ENCODE peak calls at places on chromosome 12, in four cellular contexts. One of them, this sample, is unnamed.

GRCh38 chr12:73301530-73301929 is 1029.4 kb downstream of the TRHDE start:
- DNase-seq in NCI-H187 treated with DMSO at 0.1 percent for 48 hours: no peak
- DNase-seq in AG09309: no peak
- DNase-seq in ELF-1: no peak
- DNase-seq in this sample: no peak

GRCh38 chr12:117097159-117097558 is 2.1 kb downstream of the TESC start:
- DNase-seq in NCI-H187 treated with DMSO at 0.1 percent for 48 hours: no peak
- DNase-seq in AG09309: no peak
- DNase-seq in ELF-1: no peak
- DNase-seq in this sample: no peak

GRCh38 chr12:6198556-6198955 is 1.6 kb upstream of the CD9 start:
- DNase-seq in NCI-H187 treated with DMSO at 0.1 percent for 48 hours: no peak
- DNase-seq in AG09309: no peak
- DNase-seq in ELF-1: peak; percentile 9
- DNase-seq in this sample: no peak

GRCh38 chr12:110233212-110233903 is 47.7 kb upstream of the ATP2A2 start:
- DNase-seq in NCI-H187 treated with DMSO at 0.1 percent for 48 hours: no peak
- DNase-seq in AG09309: no peak
- DNase-seq in ELF-1: no peak
- DNase-seq in this sample: no peak

GRCh38 chr12:116476227-116476852 is 82.8 kb upstream of the MAP1LC3B2 start:
- DNase-seq in NCI-H187 treated with DMSO at 0.1 percent for 48 hours: no peak
- DNase-seq in AG09309: no peak
- DNase-seq in ELF-1: no peak
- DNase-seq in this sample: no peak

GRCh38 chr12:64968989-64969819 is 144.8 kb downstream of the TBC1D30 start:
- DNase-seq in NCI-H187 treated with DMSO at 0.1 percent for 48 hours: no peak
- DNase-seq in AG09309: peak; percentile 35
- DNase-seq in ELF-1: peak; percentile 27
- DNase-seq in this sample: peak; percentile 41

GRCh38 chr12:53757095-53757770 is 5.5 kb upstream of the CISTR start:
- DNase-seq in NCI-H187 treated with DMSO at 0.1 percent for 48 hours: peak; percentile 58
- DNase-seq in AG09309: no peak
- DNase-seq in ELF-1: peak; percentile 96
- DNase-seq in this sample: no peak

GRCh38 chr12:22874151-22874550 is 249.2 kb downstream of the ETNK1 start:
- DNase-seq in NCI-H187 treated with DMSO at 0.1 percent for 48 hours: no peak
- DNase-seq in AG09309: no peak
- DNase-seq in ELF-1: no peak
- DNase-seq in this sample: no peak

GRCh38 chr12:90826031-90826430 is 128.9 kb downstream of the CCER1 start:
- DNase-seq in NCI-H187 treated with DMSO at 0.1 percent for 48 hours: no peak
- DNase-seq in AG09309: no peak
- DNase-seq in ELF-1: no peak
- DNase-seq in this sample: no peak

GRCh38 chr12:131267576-131267975 is 313.9 kb downstream of the ADGRD1 start:
- DNase-seq in NCI-H187 treated with DMSO at 0.1 percent for 48 hours: no peak
- DNase-seq in AG09309: no peak
- DNase-seq in ELF-1: no peak
- DNase-seq in this sample: no peak

GRCh38 chr12:122979908-122980191 is 631 bp upstream of the ARL6IP4 start:
- DNase-seq in NCI-H187 treated with DMSO at 0.1 percent for 48 hours: no peak
- DNase-seq in AG09309: no peak
- DNase-seq in ELF-1: no peak
- DNase-seq in this sample: no peak

GRCh38 chr12:1205512-1206060 is 214.6 kb downstream of the ERC1 start:
- DNase-seq in NCI-H187 treated with DMSO at 0.1 percent for 48 hours: no peak
- DNase-seq in AG09309: peak; percentile 27
- DNase-seq in ELF-1: no peak
- DNase-seq in this sample: no peak

GRCh38 chr12:82411561-82412230 is 53.4 kb downstream of the METTL25 start:
- DNase-seq in NCI-H187 treated with DMSO at 0.1 percent for 48 hours: no peak
- DNase-seq in AG09309: no peak
- DNase-seq in ELF-1: no peak
- DNase-seq in this sample: no peak

GRCh38 chr12:88946377-88946997 is 366.2 kb upstream of the KITLG start:
- DNase-seq in NCI-H187 treated with DMSO at 0.1 percent for 48 hours: peak; percentile 50
- DNase-seq in AG09309: peak; percentile 76
- DNase-seq in ELF-1: no peak
- DNase-seq in this sample: peak; percentile 52

GRCh38 chr12:115227137-115227615 is 543.2 kb upstream of the TBX3 start:
- DNase-seq in NCI-H187 treated with DMSO at 0.1 percent for 48 hours: no peak
- DNase-seq in AG09309: peak; percentile 80
- DNase-seq in ELF-1: peak; percentile 77
- DNase-seq in this sample: peak; percentile 78

GRCh38 chr12:57869919-57870318 is 23.4 kb upstream of the CTDSP2 start:
- DNase-seq in NCI-H187 treated with DMSO at 0.1 percent for 48 hours: no peak
- DNase-seq in AG09309: no peak
- DNase-seq in ELF-1: no peak
- DNase-seq in this sample: no peak

GRCh38 chr12:55729592-55730446 is 1.0 kb upstream of the CD63 start:
- DNase-seq in NCI-H187 treated with DMSO at 0.1 percent for 48 hours: peak; percentile 39
- DNase-seq in AG09309: peak; percentile 71
- DNase-seq in ELF-1: peak; percentile 92
- DNase-seq in this sample: no peak

GRCh38 chr12:127214196-127214595 is 1052.8 kb upstream of the TMEM132C start:
- DNase-seq in NCI-H187 treated with DMSO at 0.1 percent for 48 hours: no peak
- DNase-seq in AG09309: no peak
- DNase-seq in ELF-1: no peak
- DNase-seq in this sample: peak; percentile 72

GRCh38 chr12:100138048-100138907 is 4.4 kb downstream of the BLTP3B start:
- DNase-seq in NCI-H187 treated with DMSO at 0.1 percent for 48 hours: no peak
- DNase-seq in AG09309: no peak
- DNase-seq in ELF-1: no peak
- DNase-seq in this sample: no peak

GRCh38 chr12:26941251-26941650 is 3.0 kb downstream of the FGFR1OP2 start:
- DNase-seq in NCI-H187 treated with DMSO at 0.1 percent for 48 hours: no peak
- DNase-seq in AG09309: no peak
- DNase-seq in ELF-1: no peak
- DNase-seq in this sample: no peak

GRCh38 chr12:7497661-7498060 is 5.9 kb downstream of the CD163 start:
- DNase-seq in NCI-H187 treated with DMSO at 0.1 percent for 48 hours: no peak
- DNase-seq in AG09309: no peak
- DNase-seq in ELF-1: no peak
- DNase-seq in this sample: no peak

This sample was measured in skeletal muscle cell.